ENCODE peak calls at places on chromosomes 7 and 10, in seven cellular contexts. U is suprapubic skin, Q is sigmoid colon, H is A549, M is H1, T is ovary, F is K562. I is an unnamed sample.

GRCh38 chr10:65358565-65358964 is 1567.3 kb upstream of the LRRTM3 start:
- DNase-seq in U (no peak), Q (no peak), H (peak; percentile 20), M (no peak), T (peak; percentile 12), F (no peak), I (no peak)

GRCh38 chr10:83991986-83992753 is 147.1 kb upstream of the GHITM start:
- DNase-seq in U (no peak), Q (no peak), H (peak; percentile 36), M (peak; percentile 63), T (no peak), F (peak; percentile 44), I (no peak)

GRCh38 chr10:78248651-78249464 is 215.2 kb downstream of the RPS24 start:
- DNase-seq in U (no peak), Q (no peak), H (no peak), M (no peak), T (peak; percentile 52), F (no peak), I (peak; percentile 28)

GRCh38 chr7:99731638-99732374 is 3.2 kb downstream of the CYP3A7 start:
- DNase-seq in U (no peak), Q (no peak), H (no peak), M (no peak), T (no peak), F (no peak), I (no peak)

GRCh38 chr10:101588879-101589278 is 758 bp downstream of the DPCD start:
- DNase-seq in U (no peak), Q (no peak), H (no peak), M (no peak), T (no peak), F (peak; percentile 82), I (no peak)

GRCh38 chr10:31320179-31320597 is 1.2 kb downstream of the ZEB1 start:
- DNase-seq in U (peak; percentile 78), Q (peak; percentile 78), H (peak; percentile 43), M (peak; percentile 64), T (peak; percentile 72), F (peak; percentile 18), I (peak; percentile 19)

GRCh38 chr7:27115161-27116018 is 12.9 kb upstream of the HOXA2 start:
- DNase-seq in U (no peak), Q (peak; percentile 75), H (peak; percentile 82), M (peak; percentile 68), T (peak; percentile 58), F (no peak), I (no peak)

GRCh38 chr10:116324227-116324950 is at the start of gene CCDC172:
- DNase-seq in U (no peak), Q (no peak), H (no peak), M (peak; percentile 54), T (no peak), F (no peak), I (no peak)

GRCh38 chr7:70717553-70718248 is 414.2 kb upstream of the GALNT17 start:
- DNase-seq in U (no peak), Q (no peak), H (no peak), M (no peak), T (no peak), F (no peak), I (no peak)

GRCh38 chr7:55476852-55477780 is 95.2 kb downstream of the VOPP1 start:
- DNase-seq in U (no peak), Q (no peak), H (no peak), M (peak; percentile 39), T (no peak), F (no peak), I (no peak)

GRCh38 chr10:129102906-129103693 is 363.9 kb upstream of the MGMT start:
- DNase-seq in U (no peak), Q (no peak), H (no peak), M (no peak), T (no peak), F (no peak), I (peak; percentile 1)

GRCh38 chr7:142812437-142813215 is 41.9 kb downstream of the PRSS2 start:
- DNase-seq in U (no peak), Q (no peak), H (no peak), M (no peak), T (no peak), F (peak; percentile 62), I (no peak)

GRCh38 chr10:122551450-122551849 is 9.1 kb upstream of the DMBT1 start:
- DNase-seq in U (no peak), Q (no peak), H (no peak), M (no peak), T (no peak), F (no peak), I (no peak)

GRCh38 chr7:134916428-134916883 is 69.9 kb upstream of the AGBL3 start:
- DNase-seq in U (no peak), Q (no peak), H (no peak), M (no peak), T (no peak), F (no peak), I (no peak)

GRCh38 chr7:101300465-101301376 is 20.9 kb downstream of the IFT22 start:
- DNase-seq in U (no peak), Q (no peak), H (no peak), M (no peak), T (no peak), F (no peak), I (no peak)

GRCh38 chr7:142376356-142376997 is 118.6 kb upstream of the PRSS58 start:
- DNase-seq in U (no peak), Q (no peak), H (no peak), M (no peak), T (no peak), F (no peak), I (no peak)

GRCh38 chr10:80356563-80356999 is at the start of the genes DYDC1 and DYDC2:
- DNase-seq in U (no peak), Q (peak; percentile 65), H (no peak), M (peak; percentile 89), T (peak; percentile 60), F (no peak), I (no peak)

GRCh38 chr10:66931949-66932343 is 6.1 kb downstream of the LRRTM3 start:
- DNase-seq in U (no peak), Q (no peak), H (no peak), M (no peak), T (no peak), F (no peak), I (no peak)

GRCh38 chr7:1952169-1952760 is 280.5 kb downstream of the MAD1L1 start:
- DNase-seq in U (no peak), Q (no peak), H (no peak), M (no peak), T (no peak), F (no peak), I (no peak)

GRCh38 chr7:98254951-98255610 is 3.0 kb upstream of the TECPR1 start:
- DNase-seq in U (no peak), Q (no peak), H (no peak), M (no peak), T (no peak), F (no peak), I (no peak)

GRCh38 chr10:15293862-15294835 is 76.9 kb downstream of the FAM171A1 start:
- DNase-seq in U (peak; percentile 45), Q (no peak), H (no peak), M (no peak), T (no peak), F (no peak), I (no peak)

GRCh38 chr10:75911426-75911825 is 480.0 kb downstream of the LRMDA start:
- DNase-seq in U (no peak), Q (no peak), H (no peak), M (no peak), T (no peak), F (no peak), I (no peak)

GRCh38 chr7:74178632-74179031 is 4.5 kb downstream of the EIF4H start:
- DNase-seq in U (no peak), Q (no peak), H (no peak), M (no peak), T (no peak), F (no peak), I (no peak)
- H3K4me1 ChIP-seq in U (peaks cover 78% of the 10 kb centered on the region), Q (peaks cover 88% of the 10 kb centered on the region), H (peaks cover 45% of the 10 kb centered on the region), M (peaks cover 2% of the 10 kb centered on the region), T (peaks cover 22% of the 10 kb centered on the region), F (peaks cover 16% of the 10 kb centered on the region), I (peaks cover 75% of the 10 kb centered on the region)

GRCh38 chr7:112596260-112596659 is 115.5 kb downstream of the LSMEM1 start:
- DNase-seq in U (no peak), Q (no peak), H (no peak), M (no peak), T (no peak), F (no peak), I (no peak)
- TF ChIP-seq EP300 in U (no peak), Q (peak; percentile 88), H (no peak), M (no peak), T (no peak), F (no peak), I (no peak)

GRCh38 chr7:153509763-153510162 is 542.4 kb upstream of the DPP6 start:
- DNase-seq in U (no peak), Q (no peak), H (no peak), M (no peak), T (no peak), F (no peak), I (no peak)

GRCh38 chr7:153507885-153508284 is 544.3 kb upstream of the DPP6 start:
- DNase-seq in U (no peak), Q (no peak), H (no peak), M (no peak), T (no peak), F (no peak), I (no peak)

GRCh38 chr7:153503093-153503492 is 549.1 kb upstream of the DPP6 start:
- DNase-seq in U (no peak), Q (no peak), H (no peak), M (no peak), T (no peak), F (no peak), I (no peak)

DNA sequence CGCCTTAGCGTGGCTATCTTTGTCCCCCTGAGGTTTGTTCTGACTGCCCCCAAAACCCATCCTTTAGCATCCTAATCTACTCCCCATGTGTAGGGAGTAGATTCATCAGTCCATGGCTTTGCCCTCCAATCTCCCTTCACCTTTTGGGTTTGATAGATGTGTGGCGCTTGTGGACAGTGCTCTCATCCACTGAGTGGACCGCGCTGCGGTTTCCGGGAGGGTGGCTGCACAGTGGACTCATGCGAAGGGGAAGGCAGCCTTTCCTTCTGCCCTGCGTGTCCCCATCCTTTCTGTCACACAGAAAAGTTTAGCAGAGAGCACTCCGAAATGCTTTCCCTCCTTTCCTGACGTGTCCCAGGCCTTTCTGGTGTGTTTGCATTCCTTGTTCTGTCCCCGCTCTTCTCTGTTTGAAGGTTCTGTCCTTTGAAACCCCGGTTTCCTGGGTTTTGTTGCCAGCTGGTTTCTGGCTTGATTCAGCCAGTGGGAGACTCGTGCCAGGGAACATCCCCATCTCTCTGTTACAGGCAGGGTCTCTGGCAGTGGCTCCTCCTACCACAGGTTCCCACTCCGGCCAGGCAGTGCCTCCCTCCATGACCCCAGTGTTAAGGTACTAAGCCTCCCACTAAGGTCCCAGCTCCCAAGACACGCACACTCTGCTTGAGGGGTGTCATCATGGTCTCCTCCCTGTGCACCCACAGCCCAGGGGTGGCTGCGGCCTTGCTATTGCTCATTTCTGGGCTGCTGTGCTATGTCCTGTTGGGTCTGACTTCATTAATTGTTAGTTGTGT is 547.7 kb upstream of the DPP6 start:
- DNase-seq in U (no peak), Q (no peak), H (no peak), M (no peak), T (no peak), F (no peak), I (no peak)
- H3K9me3 ChIP-seq in U (peaks cover 5% of the 10 kb centered on the region), Q (peaks cover 2% of the 10 kb centered on the region), H (peaks cover 7% of the 10 kb centered on the region), M (peaks cover 38% of the 10 kb centered on the region), T (no peaks in the 10 kb centered on the region), F (no peaks in the 10 kb centered on the region), I (peaks cover 11% of the 10 kb centered on the region)

DNA sequence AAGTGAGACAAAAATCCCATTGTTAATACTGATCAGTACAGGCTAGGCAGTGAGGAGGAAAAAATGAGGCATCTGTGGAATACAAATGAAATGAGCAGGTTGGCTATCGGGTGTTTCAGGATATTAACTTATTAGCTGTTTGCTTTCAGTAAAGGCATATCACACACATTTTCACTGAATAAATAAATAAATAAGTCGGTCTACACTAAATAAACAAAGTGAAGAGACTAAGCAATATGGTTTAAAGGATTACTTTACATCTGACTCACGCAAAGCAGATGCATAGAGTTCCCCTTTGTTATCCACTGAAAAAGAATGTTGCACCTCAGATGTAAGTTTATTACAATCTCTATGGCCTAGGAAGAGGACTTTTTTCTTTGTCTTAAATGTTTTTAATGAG is 6.3 kb upstream of the SEMA3A start:
- DNase-seq in U (no peak), Q (no peak), H (no peak), M (no peak), T (no peak), F (no peak), I (no peak)
- H3K4me1 ChIP-seq in U (no peaks in the 10 kb centered on the region), Q (peaks cover 33% of the 10 kb centered on the region), H (peaks cover 17% of the 10 kb centered on the region), M (peaks cover 18% of the 10 kb centered on the region), T (no peaks in the 10 kb centered on the region), F (no peaks in the 10 kb centered on the region), I (no peaks in the 10 kb centered on the region)